ENCODE peak calls at places on chromosomes 1 and 21, in nine cellular contexts. K is tibial artery; B is trophoblast cell; E is A549; N is breast epithelium; H is fibroblast of lung; Q is CD4-positive, CD25-positive, alpha-beta regulatory T cell; Z is CD4-positive, alpha-beta memory T cell; J is cardiac muscle cell. S is an unnamed sample.
A peak's percentile ranks its signal among the peaks of the same experiment; 100 is the strongest.

GRCh38 chr1:150150511-150151021 is 850 bp downstream of the PLEKHO1 start:
- DNase-seq in Q (no peak), K (no peak), J (peak; percentile 52), H (no peak), B (peak; percentile 17), E (no peak), Z (no peak), N (no peak), S (no peak)

GRCh38 chr21:31750843-31751242 is 18.9 kb upstream of the SCAF4 start:
- DNase-seq in Z (no peak), N (no peak), H (peak; percentile 43), Q (no peak), J (no peak), E (peak; percentile 9), B (no peak), K (no peak), S (no peak)

GRCh38 chr21:45381865-45382697 is 22.9 kb upstream of the COL18A1 start:
- DNase-seq in B (no peak), H (no peak), N (peak; percentile 44), Q (no peak), E (no peak), K (peak; percentile 14), J (no peak), Z (no peak), S (no peak)

GRCh38 chr1:151511636-151512215 is 539 bp downstream of the CGN start:
- DNase-seq in N (peak; percentile 75), H (no peak), Q (peak; percentile 25), Z (no peak), B (peak; percentile 79), J (peak; percentile 72), E (peak; percentile 41), K (no peak), S (no peak)

GRCh38 chr1:240914506-240914905 is 302.6 kb upstream of the GREM2 start:
- DNase-seq in N (no peak), Q (no peak), J (no peak), H (no peak), Z (no peak), E (no peak), B (no peak), K (no peak), S (no peak)

GRCh38 chr1:47686731-47687617 is 249.1 kb downstream of the FOXD2 start:
- DNase-seq in K (peak; percentile 10), Q (no peak), H (no peak), E (no peak), N (no peak), J (peak; percentile 50), Z (no peak), B (no peak), S (no peak)

GRCh38 chr1:59169703-59170102 is 127.2 kb upstream of the FGGY start:
- DNase-seq in E (no peak), N (no peak), K (no peak), Z (no peak), J (no peak), B (no peak), Q (no peak), H (no peak), S (no peak)

GRCh38 chr1:201145816-201146215 is 8.5 kb downstream of the TMEM9 start:
- DNase-seq in N (no peak), J (no peak), B (no peak), Z (no peak), Q (no peak), H (no peak), K (no peak), E (no peak), S (no peak)

GRCh38 chr1:7616953-7617352 is 154.1 kb upstream of the VAMP3 start:
- DNase-seq in B (no peak), K (peak; percentile 1), Q (no peak), H (no peak), Z (no peak), J (peak; percentile 67), E (no peak), N (no peak), S (no peak)

GRCh38 chr1:50023292-50024159 is at the start of gene AGBL4:
- DNase-seq in N (peak; percentile 57), J (peak; percentile 8), Z (no peak), Q (no peak), H (peak; percentile 41), E (peak; percentile 16), B (peak; percentile 59), K (no peak), S (peak; percentile 9)

GRCh38 chr1:116256875-116257823 is 115.9 kb upstream of the ATP1A1 start:
- DNase-seq in J (no peak), K (no peak), Z (no peak), B (no peak), H (no peak), E (no peak), Q (no peak), N (no peak), S (no peak)

GRCh38 chr1:67831850-67832513 is 1.3 kb downstream of the GNG12 start:
- DNase-seq in B (peak; percentile 83), N (peak; percentile 55), E (peak; percentile 81), H (peak; percentile 75), Z (no peak), J (peak; percentile 49), K (peak; percentile 72), Q (no peak), S (peak; percentile 49)

GRCh38 chr1:40130892-40131291 is 30.3 kb upstream of the RLF start:
- DNase-seq in Q (no peak), H (no peak), E (peak; percentile 28), K (no peak), Z (no peak), N (no peak), J (no peak), B (peak; percentile 84), S (no peak)

GRCh38 chr1:90709535-90709934 is 7.6 kb downstream of the BARHL2 start:
- DNase-seq in K (no peak), J (no peak), N (no peak), Q (no peak), H (no peak), B (no peak), E (no peak), Z (no peak), S (no peak)

GRCh38 chr1:90711696-90712095 is 5.4 kb downstream of the BARHL2 start:
- DNase-seq in N (no peak), K (no peak), J (no peak), Z (no peak), E (no peak), Q (no peak), H (no peak), B (no peak), S (no peak)

GRCh38 chr1:90708826-90709225 is 8.3 kb downstream of the BARHL2 start:
- DNase-seq in H (no peak), J (no peak), N (no peak), K (no peak), B (no peak), E (no peak), Q (no peak), Z (no peak), S (no peak)

GRCh38 chr1:90712153-90712930 is 4.8 kb downstream of the BARHL2 start:
- DNase-seq in J (no peak), B (no peak), Q (no peak), Z (no peak), H (no peak), K (no peak), N (no peak), E (no peak), S (no peak)

GRCh38 chr1:90710579-90711536 is 6.2 kb downstream of the BARHL2 start:
- DNase-seq in N (no peak), Q (no peak), J (no peak), E (no peak), H (no peak), K (no peak), Z (no peak), B (no peak), S (no peak)
- H3K4me3 ChIP-seq in N (no peak overlapping the region), Q (no peak overlapping the region), J (peak overlapping the region; percentile 6), E (no peak overlapping the region), H (no peak overlapping the region), K (no peak overlapping the region), Z (no peak overlapping the region), B (no peak overlapping the region), S (no peak overlapping the region)

GRCh38 chr1:78411707-78412106 is 79.1 kb upstream of the PTGFR start:
- DNase-seq in E (no peak), K (no peak), B (no peak), H (no peak), Z (no peak), J (no peak), Q (no peak), N (no peak), S (no peak)

GRCh38 chr1:78408192-78408591 is 82.6 kb upstream of the PTGFR start:
- DNase-seq in Z (no peak), B (no peak), N (no peak), E (no peak), Q (no peak), J (no peak), K (no peak), H (no peak), S (no peak)

GRCh38 chr1:78410643-78411042 is 80.1 kb upstream of the PTGFR start:
- DNase-seq in K (no peak), Q (no peak), E (no peak), Z (no peak), N (no peak), J (no peak), B (no peak), H (no peak), S (no peak)

DNA sequence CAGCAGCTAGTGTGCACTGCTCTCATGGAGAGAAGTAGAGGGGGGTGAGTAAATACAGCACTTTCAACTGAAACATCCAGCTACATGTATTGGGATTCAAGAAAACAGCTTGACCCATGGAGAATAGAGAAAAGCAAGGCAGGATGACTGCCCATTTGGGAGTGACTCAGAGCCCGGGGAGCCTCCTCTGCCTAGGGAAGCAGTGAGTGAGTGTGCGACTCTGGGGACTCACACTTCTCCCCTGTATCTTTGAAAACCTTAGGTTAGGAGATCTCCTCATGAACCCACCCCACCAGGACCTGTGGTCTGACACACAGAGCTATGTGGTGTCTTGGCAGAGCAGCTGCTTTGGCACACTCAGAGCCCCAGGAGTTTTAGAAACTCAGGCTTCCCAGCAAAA is 81.9 kb upstream of the PTGFR start:
- DNase-seq in E (no peak), N (no peak), K (peak; percentile 33), B (no peak), Z (no peak), J (no peak), Q (no peak), H (peak; percentile 25), S (no peak)
- H3K4me3 ChIP-seq in E (no peak overlapping the region), N (no peak overlapping the region), K (no peak overlapping the region), B (no peak overlapping the region), Z (no peak overlapping the region), J (no peak overlapping the region), Q (no peak overlapping the region), H (no peak overlapping the region), S (no peak overlapping the region)

GRCh38 chr1:205676002-205676401 is 4.3 kb downstream of the SLC45A3 start:
- DNase-seq in Q (no peak), E (no peak), Z (no peak), B (no peak), H (no peak), N (no peak), J (no peak), K (no peak), S (no peak)
- H3K4me3 ChIP-seq in Q (no peak overlapping the region), E (no peak overlapping the region), Z (no peak overlapping the region), B (no peak overlapping the region), H (no peak overlapping the region), N (no peak overlapping the region), J (no peak overlapping the region), K (no peak overlapping the region), S (no peak overlapping the region)

DNA sequence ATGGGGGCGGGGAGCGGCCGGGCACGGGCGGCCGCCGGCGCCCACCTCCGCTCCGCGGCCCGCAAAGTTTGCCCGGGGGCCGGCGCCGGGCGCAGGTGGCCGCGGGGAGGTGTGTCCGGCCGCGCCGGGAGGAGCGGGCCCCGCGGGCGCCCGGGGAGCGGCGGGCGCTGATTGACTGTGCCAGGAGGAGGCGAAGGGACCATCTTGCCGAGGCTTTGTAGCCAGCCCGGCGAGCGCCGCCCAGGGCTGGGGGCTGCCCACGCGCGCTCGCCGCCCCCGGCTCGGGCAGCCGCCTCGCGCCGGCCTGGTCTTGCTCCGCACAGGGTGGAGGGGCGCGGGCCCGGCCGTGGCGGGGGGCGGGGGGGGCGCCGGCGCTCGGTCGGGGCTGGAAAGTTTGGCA is 432 bp downstream of the EPHB2 start:
- DNase-seq in Q (no peak), E (no peak), K (no peak), Z (no peak), H (no peak), N (no peak), B (peak; percentile 58), J (peak; percentile 42), S (no peak)
- H3K4me3 ChIP-seq in Q (no peak overlapping the region), E (peak overlapping the region; percentile 97), K (peak overlapping the region; percentile 46), Z (no peak overlapping the region), H (no peak overlapping the region), N (peak overlapping the region; percentile 48), B (peak overlapping the region; percentile 43), J (peak overlapping the region; percentile 82), S (peak overlapping the region; percentile 55)